ENCODE peak calls at places on chromosomes 4 and X, in six cellular contexts. One of them, this sample, is unnamed.

GRCh38 chr4:148430847-148431246 is 11.4 kb downstream of the NR3C2 start:
- DNase-seq in NAMALWA: no peak
- DNase-seq in stomach: no peak
- DNase-seq in GM04503: no peak
- DNase-seq in SHP77: no peak
- DNase-seq in nucleus accumbens: no peak
- DNase-seq in this sample: no peak

GRCh38 chrX:50905334-50905733 is 5.2 kb upstream of the BMP15 start:
- DNase-seq in GM04503: no peak
- DNase-seq in NAMALWA: peak; percentile 22
- DNase-seq in stomach: no peak
- DNase-seq in nucleus accumbens: no peak
- DNase-seq in SHP77: no peak
- DNase-seq in this sample: peak; percentile 37

GRCh38 chr4:24973471-24974251 is 57.1 kb downstream of the LGI2 start:
- DNase-seq in stomach: peak; percentile 31
- DNase-seq in nucleus accumbens: no peak
- DNase-seq in NAMALWA: no peak
- DNase-seq in GM04503: no peak
- DNase-seq in SHP77: peak; percentile 23
- DNase-seq in this sample: peak; percentile 72

GRCh38 chr4:170138580-170139194 is 48.9 kb upstream of the AADAT start:
- DNase-seq in NAMALWA: peak; percentile 82
- DNase-seq in stomach: peak; percentile 73
- DNase-seq in nucleus accumbens: peak; percentile 29
- DNase-seq in SHP77: peak; percentile 51
- DNase-seq in GM04503: peak; percentile 13
- DNase-seq in this sample: peak; percentile 93

GRCh38 chr4:4519296-4519898 is 22.5 kb downstream of the STX18 start:
- DNase-seq in SHP77: no peak
- DNase-seq in nucleus accumbens: no peak
- DNase-seq in stomach: no peak
- DNase-seq in GM04503: no peak
- DNase-seq in NAMALWA: no peak
- DNase-seq in this sample: peak; percentile 29

GRCh38 chr4:112185334-112185733 is 40.1 kb downstream of the FAM241A start:
- DNase-seq in nucleus accumbens: no peak
- DNase-seq in stomach: no peak
- DNase-seq in NAMALWA: no peak
- DNase-seq in SHP77: no peak
- DNase-seq in GM04503: no peak
- DNase-seq in this sample: no peak

GRCh38 chrX:701673-702072 is 71.1 kb downstream of the SHOX start:
- DNase-seq in NAMALWA: no peak
- DNase-seq in nucleus accumbens: no peak
- DNase-seq in stomach: no peak
- DNase-seq in GM04503: no peak
- DNase-seq in SHP77: no peak
- DNase-seq in this sample: no peak

GRCh38 chr4:15805583-15806517 is 27.7 kb downstream of the CD38 start:
- DNase-seq in SHP77: peak; percentile 12
- DNase-seq in NAMALWA: peak; percentile 86
- DNase-seq in GM04503: no peak
- DNase-seq in nucleus accumbens: no peak
- DNase-seq in stomach: peak; percentile 31
- DNase-seq in this sample: peak; percentile 69

GRCh38 chrX:18970465-18970864 is 13.4 kb downstream of the PHKA2 start:
- DNase-seq in stomach: no peak
- DNase-seq in NAMALWA: no peak
- DNase-seq in GM04503: no peak
- DNase-seq in nucleus accumbens: no peak
- DNase-seq in SHP77: no peak
- DNase-seq in this sample: no peak

GRCh38 chrX:20118065-20118824 is 1.5 kb upstream of the MAP7D2 start:
- DNase-seq in GM04503: no peak
- DNase-seq in stomach: peak; percentile 60
- DNase-seq in NAMALWA: no peak
- DNase-seq in nucleus accumbens: no peak
- DNase-seq in SHP77: no peak
- DNase-seq in this sample: no peak

GRCh38 chr4:10161840-10162239 is 45.2 kb upstream of the WDR1 start:
- DNase-seq in nucleus accumbens: no peak
- DNase-seq in stomach: no peak
- DNase-seq in SHP77: no peak
- DNase-seq in NAMALWA: no peak
- DNase-seq in GM04503: no peak
- DNase-seq in this sample: no peak

GRCh38 chr4:122826000-122826595 is 533 bp upstream of the FGF2 start:
- DNase-seq in NAMALWA: no peak
- DNase-seq in SHP77: no peak
- DNase-seq in GM04503: no peak
- DNase-seq in stomach: no peak
- DNase-seq in nucleus accumbens: no peak
- DNase-seq in this sample: no peak

GRCh38 chrX:78658851-78659744 is at the start of gene RTL3:
- DNase-seq in GM04503: peak; percentile 75
- DNase-seq in nucleus accumbens: no peak
- DNase-seq in SHP77: no peak
- DNase-seq in NAMALWA: no peak
- DNase-seq in stomach: no peak
- DNase-seq in this sample: peak; percentile 1